ENCODE peak calls at places on chromosomes 6 and 20, in six cellular contexts. Z, C, Q, L, G and B are unnamed samples.
A peak's percentile ranks its signal among the peaks of the same experiment; 100 is the strongest.

GRCh38 chr6:152401978-152402377 is 235.2 kb downstream of the SYNE1 start:
- DNase-seq in Z (no peak), L (peak; percentile 56), C (no peak), G (no peak), Q (no peak), B (no peak)

GRCh38 chr20:52984451-52984810 is 12.3 kb downstream of the TSHZ2 start:
- DNase-seq in C (no peak), G (no peak), Z (no peak), Q (no peak), L (no peak), B (no peak)

GRCh38 chr6:16725145-16725864 is 36.0 kb downstream of the ATXN1 start:
- DNase-seq in C (no peak), Z (peak; percentile 82), Q (no peak), G (no peak), L (no peak), B (no peak)

GRCh38 chr20:4297141-4297826 is 281.9 kb upstream of the RNF24 start:
- DNase-seq in Z (peak; percentile 14), C (no peak), Q (peak; percentile 23), G (no peak), L (peak; percentile 74), B (no peak)

GRCh38 chr6:86856937-86857563 is 80.3 kb upstream of the HTR1E start:
- DNase-seq in Q (no peak), G (peak; percentile 71), C (no peak), Z (peak; percentile 27), L (no peak), B (peak; percentile 52)

GRCh38 chr6:134619789-134620188 is 301.9 kb upstream of the SGK1 start:
- DNase-seq in C (no peak), Z (peak; percentile 50), L (no peak), G (no peak), Q (no peak), B (no peak)

GRCh38 chr20:3312940-3313656 is 74.1 kb upstream of the SLC4A11 start:
- DNase-seq in C (no peak), L (no peak), Z (peak; percentile 87), G (no peak), Q (no peak), B (no peak)

GRCh38 chr20:10961651-10962288 is 288.0 kb upstream of the JAG1 start:
- DNase-seq in L (no peak), C (no peak), Q (no peak), G (no peak), Z (no peak), B (no peak)

GRCh38 chr6:131807644-131808459 is at the start of gene ENPP1:
- DNase-seq in Q (peak; percentile 85), G (peak; percentile 83), C (peak; percentile 81), L (peak; percentile 89), Z (peak; percentile 64), B (peak; percentile 61)

GRCh38 chr6:137157601-137158000 is 15.8 kb downstream of the IL22RA2 start:
- DNase-seq in C (no peak), G (no peak), Q (no peak), L (no peak), Z (peak; percentile 23), B (no peak)

GRCh38 chr6:17703256-17703694 is 3.5 kb downstream of the NUP153 start:
- DNase-seq in C (no peak), L (no peak), Q (no peak), G (no peak), Z (peak; percentile 93), B (peak; percentile 60)

GRCh38 chr6:80214436-80215022 is 108.1 kb downstream of the BCKDHB start:
- DNase-seq in C (no peak), L (no peak), Q (no peak), G (peak; percentile 74), Z (peak; percentile 74), B (peak; percentile 55)

GRCh38 chr6:29624520-29624961 is 8.4 kb downstream of the GABBR1 start:
- DNase-seq in C (no peak), L (no peak), Z (no peak), G (no peak), Q (no peak), B (no peak)

GRCh38 chr6:33824461-33825154 is 20.8 kb upstream of the MLN start:
- DNase-seq in Z (peak; percentile 80), L (no peak), Q (no peak), G (no peak), C (no peak), B (no peak)

GRCh38 chr6:136525586-136526195 is 24.5 kb downstream of the MAP7 start:
- DNase-seq in C (no peak), Q (no peak), L (no peak), Z (peak; percentile 3), G (peak; percentile 30), B (peak; percentile 39)

GRCh38 chr6:127520061-127520460 is 926 bp upstream of the MTCL3 start:
- DNase-seq in G (peak; percentile 32), L (no peak), C (no peak), Z (peak; percentile 40), Q (no peak), B (no peak)

GRCh38 chr6:5498579-5498899 is 237.2 kb downstream of the FARS2 start:
- DNase-seq in Z (no peak), L (no peak), Q (no peak), C (no peak), G (no peak), B (no peak)

GRCh38 chr20:25278636-25279361 is 30.9 kb downstream of the PYGB start:
- DNase-seq in G (no peak), Q (peak; percentile 9), L (peak; percentile 46), Z (no peak), C (peak; percentile 42), B (peak; percentile 4)

GRCh38 chr6:20173833-20174796 is 38.2 kb downstream of the MBOAT1 start:
- DNase-seq in G (no peak), L (no peak), C (no peak), Z (no peak), Q (no peak), B (no peak)

GRCh38 chr6:108850669-108851467 is 2.6 kb downstream of the ARMC2 start:
- DNase-seq in L (peak; percentile 61), Z (peak; percentile 19), Q (peak; percentile 34), G (no peak), C (no peak), B (no peak)

GRCh38 chr6:79646006-79646405 is 14.9 kb downstream of the SH3BGRL2 start:
- DNase-seq in Z (no peak), L (no peak), C (no peak), Q (no peak), G (peak; percentile 31), B (no peak)

GRCh38 chr20:21767739-21768223 is 62.3 kb downstream of the PAX1 start:
- DNase-seq in G (peak; percentile 81), Z (no peak), Q (no peak), C (no peak), L (no peak), B (no peak)

GRCh38 chr6:134875367-134875766 is 74.5 kb downstream of the ALDH8A1 start:
- DNase-seq in Q (no peak), L (no peak), G (no peak), C (no peak), Z (peak; percentile 49), B (no peak)

GRCh38 chr20:10476319-10476724 is 41.2 kb downstream of the SLX4IP start:
- DNase-seq in G (no peak), Z (no peak), Q (no peak), C (no peak), L (no peak), B (no peak)

GRCh38 chr6:2963756-2964155 is 7.6 kb downstream of the SERPINB6 start:
- DNase-seq in Q (no peak), L (no peak), G (no peak), Z (no peak), C (no peak), B (no peak)

GRCh38 chr6:11921017-11921438 is 91.1 kb upstream of the HIVEP1 start:
- DNase-seq in C (no peak), L (peak; percentile 86), G (peak; percentile 29), Z (peak; percentile 83), Q (peak; percentile 63), B (no peak)

GRCh38 chr6:52557389-52558265 is 19.2 kb downstream of the TRAM2 start:
- DNase-seq in L (peak; percentile 65), C (no peak), G (peak; percentile 52), Q (no peak), Z (peak; percentile 58), B (no peak)
- H3K4me1 ChIP-seq in L (peaks cover 11% of the 10 kb centered on the region), C (no peaks in the 10 kb centered on the region), G (peaks cover 31% of the 10 kb centered on the region), Q (no peaks in the 10 kb centered on the region), Z (peaks cover 10% of the 10 kb centered on the region), B (peaks cover 4% of the 10 kb centered on the region)

DNA sequence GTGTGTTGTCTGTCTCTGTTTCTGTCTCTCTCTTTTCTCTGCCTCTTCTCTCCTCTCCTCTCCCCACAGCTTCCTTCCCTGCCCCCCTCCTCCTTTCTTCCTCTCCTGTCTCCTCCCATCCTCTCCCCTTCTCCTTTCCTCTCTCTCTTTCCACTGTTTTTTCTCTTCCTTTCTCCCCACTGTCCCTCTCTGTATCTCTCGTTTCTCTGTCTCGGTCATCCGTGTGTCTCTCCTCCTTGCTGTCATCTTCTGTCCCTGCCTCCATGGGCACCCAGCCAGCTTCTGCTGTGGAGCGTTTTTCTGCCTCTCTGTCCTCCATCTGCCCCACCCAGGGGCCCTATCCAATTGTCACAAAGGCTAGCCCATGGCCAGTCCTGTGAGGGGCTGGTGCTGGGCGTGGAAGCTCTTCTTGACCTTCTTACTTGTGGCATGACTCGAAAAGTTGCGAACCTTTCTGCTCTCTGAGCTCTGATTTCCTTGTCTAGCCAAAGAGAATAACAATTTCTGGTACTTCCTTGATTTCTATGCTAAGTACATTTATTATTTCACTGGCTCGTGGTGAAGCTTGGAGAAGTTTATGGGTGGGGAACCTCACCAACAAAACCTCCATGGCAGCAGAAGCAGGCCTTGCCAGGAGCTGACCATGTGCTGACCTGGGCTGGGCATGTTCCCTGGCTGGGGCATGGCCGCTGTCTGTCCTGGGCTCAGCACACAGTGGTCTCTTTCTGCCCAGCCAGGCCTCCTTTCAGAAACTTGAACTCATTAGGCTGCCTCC is 69.3 kb downstream of the CEBPB start:
- DNase-seq in Q (peak; percentile 66), Z (no peak), L (peak; percentile 74), G (no peak), C (no peak), B (peak; percentile 40)
- H3K4me3 ChIP-seq in Q (no peak overlapping the region), Z (no peak overlapping the region), L (no peak overlapping the region), G (no peak overlapping the region), C (no peak overlapping the region), B (no peak overlapping the region)

DNA sequence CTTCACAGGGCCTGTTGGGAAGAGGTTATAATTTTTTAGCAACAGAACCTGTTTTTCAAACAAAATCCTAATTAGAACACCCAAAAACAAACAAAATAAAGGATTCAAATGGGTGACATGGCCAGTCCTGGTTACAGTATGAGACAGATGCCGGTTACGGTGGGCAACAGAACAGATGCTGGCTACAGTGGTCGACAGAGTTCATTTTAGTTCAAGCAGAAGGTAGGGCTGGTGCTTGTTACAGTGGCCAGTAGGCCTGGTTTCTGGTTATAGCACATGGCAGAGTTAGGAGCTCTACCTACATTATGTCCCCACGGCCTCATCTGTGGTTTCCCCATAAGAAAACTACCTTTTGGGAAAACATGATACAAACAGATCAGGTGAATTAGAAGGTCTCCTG is 327.7 kb downstream of the LAMA2 start:
- DNase-seq in Z (no peak), C (no peak), G (no peak), Q (no peak), L (no peak), B (no peak)
- H3K36me3 ChIP-seq in Z (no peaks in the 10 kb centered on the region), C (no peaks in the 10 kb centered on the region), G (no peaks in the 10 kb centered on the region), Q (no peaks in the 10 kb centered on the region), L (no peaks in the 10 kb centered on the region), B (no peaks in the 10 kb centered on the region)

DNA sequence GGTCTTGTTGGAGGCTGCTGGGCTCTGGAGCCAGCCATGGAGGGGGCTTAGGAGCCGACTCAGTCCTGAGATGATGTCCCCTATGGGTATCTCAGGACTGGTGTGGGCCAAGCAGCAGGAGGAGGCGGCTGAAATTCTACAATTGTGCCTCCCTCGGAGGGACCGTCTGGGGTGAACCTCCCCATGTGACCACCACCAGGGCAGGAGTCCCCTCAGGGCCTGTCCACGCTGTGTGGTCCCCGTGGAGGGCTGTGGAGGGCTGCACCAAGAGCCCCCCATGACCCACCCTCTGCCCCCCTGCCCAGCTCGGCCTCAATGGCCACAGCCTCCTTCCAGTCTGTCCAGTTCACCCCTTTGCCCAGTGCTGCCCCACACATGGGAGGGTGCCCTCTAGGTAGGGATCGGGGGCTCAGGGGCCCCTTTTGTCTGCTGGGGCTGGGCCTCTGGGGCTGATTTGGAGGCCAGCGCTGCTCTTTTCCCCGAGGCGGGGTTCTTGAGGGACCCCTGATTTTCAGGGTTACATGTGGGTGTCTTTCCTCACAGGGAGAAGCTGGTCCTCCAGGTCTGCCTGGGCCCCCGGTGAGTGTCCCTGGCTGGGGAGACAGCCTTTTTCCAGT is 1.2 kb downstream of the COL9A3 start:
- DNase-seq in Q (no peak), C (no peak), Z (no peak), G (no peak), L (no peak), B (no peak)
- H3K4me1 ChIP-seq in Q (peaks cover 14% of the 10 kb centered on the region), C (no peaks in the 10 kb centered on the region), Z (peaks cover 3% of the 10 kb centered on the region), G (peaks cover 20% of the 10 kb centered on the region), L (no peaks in the 10 kb centered on the region), B (peaks cover 28% of the 10 kb centered on the region)